ENCODE peak calls at places on chromosomes 2 and 18, in four cellular contexts. O is tibial artery, P is breast epithelium, W is GM23248. A is an unnamed sample.

GRCh38 chr2:219460424-219460926 is 25.8 kb downstream of the SPEG start:
- DNase-seq in P (no peak), O (peak; percentile 87), W (peak; percentile 40), A (peak; percentile 96)

GRCh38 chr2:157793053-157793612 is 83.0 kb downstream of the ACVR1 start:
- DNase-seq in O (no peak), P (no peak), W (no peak), A (no peak)

GRCh38 chr18:67379991-67380390 is 136.5 kb downstream of the DSEL start:
- DNase-seq in W (no peak), P (no peak), O (no peak), A (no peak)

GRCh38 chr2:229784791-229785190 is 70.4 kb upstream of the DNER start:
- DNase-seq in O (no peak), W (peak; percentile 36), P (no peak), A (no peak)

GRCh38 chr2:53654364-53654763 is 113.2 kb upstream of the CHAC2 start:
- DNase-seq in O (no peak), W (no peak), P (no peak), A (no peak)

GRCh38 chr2:185219981-185220380 is 518.6 kb upstream of the FSIP2 start:
- DNase-seq in O (no peak), W (no peak), P (no peak), A (no peak)

GRCh38 chr2:29389686-29390085 is 274.5 kb downstream of the CLIP4 start:
- DNase-seq in O (no peak), W (no peak), P (no peak), A (no peak)

GRCh38 chr2:176582990-176583481 is 313.8 kb downstream of the MTX2 start:
- DNase-seq in W (peak; percentile 97), O (peak; percentile 42), P (no peak), A (peak; percentile 76)

GRCh38 chr2:155281907-155282306 is 583.4 kb downstream of the KCNJ3 start:
- DNase-seq in O (no peak), W (no peak), P (no peak), A (no peak)

GRCh38 chr18:11982981-11983380 is 1.7 kb downstream of the IMPA2 start:
- DNase-seq in P (no peak), O (no peak), W (no peak), A (no peak)

GRCh38 chr18:11984091-11984490 is 2.8 kb downstream of the IMPA2 start:
- DNase-seq in W (no peak), O (no peak), P (no peak), A (no peak)

GRCh38 chr18:11981633-11982366 is 493 bp downstream of the IMPA2 start:
- DNase-seq in O (peak; percentile 55), P (no peak), W (peak; percentile 52), A (peak; percentile 84)

GRCh38 chr18:11985532-11985931 is 4.2 kb downstream of the IMPA2 start:
- DNase-seq in P (no peak), W (no peak), O (no peak), A (peak; percentile 17)

DNA sequence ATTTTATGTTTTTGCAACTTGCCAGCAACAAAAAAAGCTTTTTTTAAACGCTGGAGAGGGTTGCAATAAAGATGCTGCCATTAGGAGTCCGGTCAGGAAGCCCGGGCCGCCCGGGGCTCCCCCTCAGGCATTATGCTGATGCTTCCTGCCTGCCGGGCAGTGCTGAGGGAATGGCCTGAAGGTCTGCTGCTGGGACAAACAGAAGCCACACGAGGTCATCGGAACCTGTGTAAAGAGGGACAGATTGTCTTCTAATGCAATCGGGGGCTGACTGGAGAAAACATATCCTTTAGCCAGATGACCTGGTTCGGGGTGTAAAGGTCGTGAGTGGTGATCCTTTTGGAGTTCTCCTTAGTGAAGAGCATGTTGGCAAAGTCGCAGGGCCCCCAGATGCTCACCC is 2.3 kb downstream of the IMPA2 start:
- DNase-seq in O (no peak), W (no peak), P (no peak), A (no peak)
- H3K27ac ChIP-seq in O (no peak overlapping the region), W (no peak overlapping the region), P (no peak overlapping the region), A (no peak overlapping the region)

GRCh38 chr2:144434865-144435264 is 85.1 kb downstream of the ZEB2 start:
- DNase-seq in W (no peak), O (no peak), P (no peak), A (no peak)

GRCh38 chr2:144441711-144442141 is 78.2 kb downstream of the ZEB2 start:
- DNase-seq in P (no peak), O (no peak), W (no peak), A (no peak)

GRCh38 chr2:144437636-144438035 is 82.3 kb downstream of the ZEB2 start:
- DNase-seq in O (no peak), P (no peak), W (no peak), A (no peak)

GRCh38 chr2:144443837-144444236 is 76.1 kb downstream of the ZEB2 start:
- DNase-seq in O (no peak), P (no peak), W (peak; percentile 21), A (no peak)

GRCh38 chr2:144438722-144439508 is 81.0 kb downstream of the ZEB2 start:
- DNase-seq in W (no peak), P (no peak), O (no peak), A (no peak)
- H3K27ac ChIP-seq in W (no peak overlapping the region), P (no peak overlapping the region), O (peak overlapping the region; percentile 45), A (no peak overlapping the region)

GRCh38 chr2:108577099-108577498 is 42.8 kb downstream of the LIMS1 start:
- DNase-seq in P (no peak), W (no peak), O (no peak), A (no peak)
- H3K27ac ChIP-seq in P (no peak overlapping the region), W (no peak overlapping the region), O (no peak overlapping the region), A (no peak overlapping the region)

GRCh38 chr2:135637456-135638087 is 104.1 kb upstream of the UBXN4 start:
- DNase-seq in W (no peak), O (no peak), P (no peak), A (no peak)
- H3K27ac ChIP-seq in W (no peak overlapping the region), O (no peak overlapping the region), P (no peak overlapping the region), A (no peak overlapping the region)

DNA sequence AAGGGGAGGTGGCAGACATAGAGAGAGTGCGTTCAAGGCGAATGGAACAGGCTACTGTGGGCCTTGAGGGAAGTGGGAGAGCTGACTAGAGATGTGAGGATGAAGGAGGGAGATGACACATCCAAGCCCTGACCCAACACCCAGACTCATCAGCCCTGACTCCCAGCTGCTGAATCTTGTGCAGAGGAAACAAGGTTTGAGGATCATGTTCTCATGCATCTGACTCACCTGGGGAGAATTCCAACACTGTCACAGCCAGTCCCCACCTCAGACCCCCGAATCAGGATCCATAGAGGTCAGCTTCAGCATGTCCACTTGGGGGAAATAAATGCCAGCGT is 64.0 kb downstream of the GYPC start:
- DNase-seq in O (no peak), W (peak; percentile 29), P (no peak), A (no peak)
- H3K27ac ChIP-seq in O (no peak overlapping the region), W (no peak overlapping the region), P (no peak overlapping the region), A (no peak overlapping the region)

GRCh38 chr2:64211471-64211870 is 67.3 kb upstream of the PELI1 start:
- DNase-seq in P (no peak), O (no peak), W (no peak), A (no peak)
- H3K27ac ChIP-seq in P (no peak overlapping the region), O (no peak overlapping the region), W (no peak overlapping the region), A (no peak overlapping the region)

GRCh38 chr2:43087413-43087812 is 139.0 kb downstream of the ZFP36L2 start:
- DNase-seq in W (no peak), P (no peak), O (no peak), A (no peak)
- H3K27ac ChIP-seq in W (peak overlapping the region; percentile 94), P (peak overlapping the region; percentile 93), O (peak overlapping the region; percentile 85), A (peak overlapping the region; percentile 99)

GRCh38 chr2:171347158-171347557 is 86.6 kb downstream of the METTL8 start:
- DNase-seq in P (no peak), O (no peak), W (peak; percentile 4), A (no peak)
- H3K27ac ChIP-seq in P (peak overlapping the region; percentile 22), O (peak overlapping the region; percentile 46), W (peak overlapping the region; percentile 35), A (peak overlapping the region; percentile 19)

DNA sequence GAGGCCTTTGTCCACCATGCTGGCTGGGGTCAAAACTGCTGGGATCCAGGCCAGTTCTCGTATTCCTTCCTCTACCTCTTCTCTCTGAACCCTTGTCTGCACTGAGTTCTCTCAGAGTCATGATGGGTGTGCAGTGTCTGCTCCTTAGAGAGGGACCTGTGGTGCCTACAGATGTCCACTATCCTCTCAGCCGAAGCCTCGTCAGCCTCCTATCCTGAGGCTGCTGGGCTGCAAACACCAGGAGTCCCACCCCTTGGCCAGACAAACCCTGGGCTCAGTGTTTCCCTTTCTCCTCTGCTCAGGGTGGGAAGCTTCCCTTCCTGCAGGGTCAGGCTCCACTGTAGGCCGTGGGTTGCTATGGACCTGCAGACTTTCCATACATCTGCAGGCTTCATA is 2.3 kb downstream of the INPP5D start:
- DNase-seq in O (no peak), P (peak; percentile 42), W (no peak), A (peak; percentile 50)
- H3K27ac ChIP-seq in O (no peak overlapping the region), P (no peak overlapping the region), W (no peak overlapping the region), A (no peak overlapping the region)

A was measured in aorta.